ENCODE peak calls at places on chromosome 7, in seven cellular contexts. E, J, R, N, P, Q and F are unnamed samples. For H3K4me1, the result is how much of the 10 kb centered on the place peaks cover.

GRCh38 chr7:148485618-148486017 is 104.9 kb upstream of the C7orf33 start:
- DNase-seq in E (no peak), J (no peak), R (no peak), N (no peak), P (no peak), Q (no peak), F (no peak)

GRCh38 chr7:41438919-41439882 is 263.7 kb downstream of the INHBA start:
- DNase-seq in E (no peak), J (no peak), R (no peak), N (no peak), P (no peak), Q (no peak), F (no peak)

GRCh38 chr7:77467453-77467852 is 51.3 kb upstream of the GSAP start:
- DNase-seq in E (peak), J (no peak), R (no peak), N (peak), P (peak), Q (no peak), F (peak)

GRCh38 chr7:111408726-111409125 is 153.6 kb downstream of the IMMP2L start:
- DNase-seq in E (no peak), J (no peak), R (no peak), N (no peak), P (no peak), Q (no peak), F (no peak)

GRCh38 chr7:7553386-7553785 is 13.3 kb upstream of the MIOS start:
- DNase-seq in E (no peak), J (no peak), R (no peak), N (no peak), P (no peak), Q (no peak), F (no peak)

GRCh38 chr7:80439894-80440811 is 71.7 kb downstream of the GNAT3 start:
- DNase-seq in E (no peak), J (no peak), R (peak), N (no peak), P (peak), Q (no peak), F (no peak)

GRCh38 chr7:23044581-23044980 is 30.7 kb upstream of the HYCC1 start:
- DNase-seq in E (no peak), J (no peak), R (no peak), N (no peak), P (no peak), Q (no peak), F (no peak)

GRCh38 chr7:18978108-18978495 is 139.3 kb downstream of the TWIST1 start:
- DNase-seq in E (no peak), J (no peak), R (peak), N (no peak), P (no peak), Q (peak), F (no peak)

GRCh38 chr7:28681693-28682092 is 269.4 kb downstream of the CREB5 start:
- DNase-seq in E (no peak), J (no peak), R (no peak), N (no peak), P (no peak), Q (no peak), F (no peak)

GRCh38 chr7:95027181-95027872 is 119.9 kb downstream of the PPP1R9A start:
- DNase-seq in E (peak), J (no peak), R (no peak), N (no peak), P (no peak), Q (no peak), F (no peak)

GRCh38 chr7:131546583-131547111 is 9.8 kb downstream of the PODXL start:
- DNase-seq in E (no peak), J (no peak), R (no peak), N (no peak), P (no peak), Q (no peak), F (no peak)

GRCh38 chr7:102018876-102019275 is 201.4 kb downstream of the CUX1 start:
- DNase-seq in E (no peak), J (no peak), R (no peak), N (no peak), P (no peak), Q (no peak), F (no peak)

GRCh38 chr7:107922891-107923290 is 31.9 kb downstream of the DLD start:
- DNase-seq in E (no peak), J (no peak), R (peak), N (no peak), P (no peak), Q (no peak), F (no peak)

GRCh38 chr7:17971392-17971791 is 31.1 kb upstream of the SNX13 start:
- DNase-seq in E (no peak), J (no peak), R (peak), N (no peak), P (no peak), Q (no peak), F (no peak)

GRCh38 chr7:100865372-100865911 is 1.7 kb upstream of the TRIP6 start:
- DNase-seq in E (no peak), J (peak), R (peak), N (no peak), P (no peak), Q (peak), F (no peak)

GRCh38 chr7:100867796-100868485 is 754 bp downstream of the TRIP6 start:
- DNase-seq in E (no peak), J (no peak), R (no peak), N (no peak), P (no peak), Q (no peak), F (no peak)

GRCh38 chr7:100865971-100866720 is 1.0 kb upstream of the TRIP6 start:
- DNase-seq in E (peak), J (peak), R (no peak), N (peak), P (peak), Q (peak), F (peak)

GRCh38 chr7:100867040-100867795 is at the start of gene TRIP6:
- DNase-seq in E (peak), J (peak), R (peak), N (peak), P (peak), Q (peak), F (peak)

GRCh38 chr7:100866721-100867039 is 507 bp upstream of the TRIP6 start:
- DNase-seq in E (no peak), J (no peak), R (no peak), N (no peak), P (no peak), Q (no peak), F (no peak)
- H3K4me3 ChIP-seq in E (peak), J (peak), R (peak), N (no peak), P (peak), Q (peak), F (peak)

GRCh38 chr7:129796186-129796775 is 156.5 kb downstream of the UBE2H start:
- DNase-seq in E (no peak), J (no peak), R (no peak), N (no peak), P (no peak), Q (no peak), F (no peak)
- H3K4me1 ChIP-seq in E (under half), J (under half), R (under half), N (under half), P (under half), Q (under half), F (under half)

DNA sequence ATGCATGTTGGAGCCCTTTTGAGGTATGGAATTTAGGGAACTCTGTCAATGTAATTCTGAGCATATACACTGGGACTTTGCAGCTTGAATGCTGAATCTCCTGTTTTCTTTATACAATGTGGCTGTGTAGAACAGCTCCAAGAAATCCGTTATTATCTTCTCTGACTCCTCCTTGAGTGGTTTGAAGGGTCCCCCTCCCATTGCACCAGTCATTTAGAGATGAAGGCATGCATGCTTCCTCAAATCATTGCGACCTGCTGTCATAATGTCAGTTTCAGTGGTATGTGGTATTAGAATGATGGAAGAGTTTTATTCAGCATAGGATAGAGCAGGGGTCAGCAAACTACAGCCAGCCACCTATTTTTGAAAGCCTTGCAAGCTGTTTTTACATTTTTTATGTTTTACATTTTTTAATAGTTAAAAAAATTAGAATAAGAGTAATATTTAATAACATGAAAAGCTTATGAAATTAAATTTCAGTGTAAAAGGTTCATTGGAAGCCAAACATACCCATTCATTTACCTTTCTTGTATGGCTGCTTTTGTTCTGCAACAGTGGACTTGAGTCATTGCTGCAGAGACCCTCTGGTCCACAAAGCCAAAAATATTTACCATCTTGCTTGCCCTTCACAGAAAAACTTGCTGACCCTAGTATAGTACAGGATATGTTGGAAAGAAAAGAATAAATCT is 8.1 kb downstream of the STK17A start:
- DNase-seq in E (no peak), J (no peak), R (no peak), N (no peak), P (no peak), Q (no peak), F (no peak)
- TF ChIP-seq POLR2A in E (no peak), J (no peak), R (no peak), N (no peak), P (no peak), Q (no peak), F (no peak)

GRCh38 chr7:158587425-158588084 is at the start of gene PTPRN2:
- DNase-seq in E (peak), J (peak), R (peak), N (peak), P (peak), Q (no peak), F (peak)
- H3K4me3 ChIP-seq in E (peak), J (peak), R (peak), N (no peak), P (peak), Q (no peak), F (no peak)

DNA sequence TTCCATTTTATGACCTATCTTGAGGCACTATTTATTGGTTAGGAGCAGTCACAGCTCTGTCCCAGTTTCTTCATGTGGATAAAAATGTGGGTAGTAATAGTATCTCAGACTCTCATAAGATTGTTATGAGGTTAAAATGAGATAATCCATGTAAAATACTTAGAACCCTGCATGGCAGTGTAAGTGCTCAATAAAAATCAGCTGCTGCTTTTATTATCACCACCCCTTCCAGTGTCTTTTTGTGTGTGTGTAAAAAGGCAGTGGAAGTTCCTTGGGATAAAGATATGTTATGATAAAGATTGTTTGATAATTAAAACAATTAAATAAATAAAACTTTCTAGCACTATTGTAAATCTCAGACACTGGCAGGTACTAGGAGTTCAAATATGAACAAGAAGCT is 15.5 kb downstream of the TES start:
- DNase-seq in E (no peak), J (no peak), R (no peak), N (no peak), P (no peak), Q (no peak), F (no peak)
- H3K4me1 ChIP-seq in E (under half), J (under half), R (under half), N (half or more), P (under half), Q (under half), F (under half)

DNA sequence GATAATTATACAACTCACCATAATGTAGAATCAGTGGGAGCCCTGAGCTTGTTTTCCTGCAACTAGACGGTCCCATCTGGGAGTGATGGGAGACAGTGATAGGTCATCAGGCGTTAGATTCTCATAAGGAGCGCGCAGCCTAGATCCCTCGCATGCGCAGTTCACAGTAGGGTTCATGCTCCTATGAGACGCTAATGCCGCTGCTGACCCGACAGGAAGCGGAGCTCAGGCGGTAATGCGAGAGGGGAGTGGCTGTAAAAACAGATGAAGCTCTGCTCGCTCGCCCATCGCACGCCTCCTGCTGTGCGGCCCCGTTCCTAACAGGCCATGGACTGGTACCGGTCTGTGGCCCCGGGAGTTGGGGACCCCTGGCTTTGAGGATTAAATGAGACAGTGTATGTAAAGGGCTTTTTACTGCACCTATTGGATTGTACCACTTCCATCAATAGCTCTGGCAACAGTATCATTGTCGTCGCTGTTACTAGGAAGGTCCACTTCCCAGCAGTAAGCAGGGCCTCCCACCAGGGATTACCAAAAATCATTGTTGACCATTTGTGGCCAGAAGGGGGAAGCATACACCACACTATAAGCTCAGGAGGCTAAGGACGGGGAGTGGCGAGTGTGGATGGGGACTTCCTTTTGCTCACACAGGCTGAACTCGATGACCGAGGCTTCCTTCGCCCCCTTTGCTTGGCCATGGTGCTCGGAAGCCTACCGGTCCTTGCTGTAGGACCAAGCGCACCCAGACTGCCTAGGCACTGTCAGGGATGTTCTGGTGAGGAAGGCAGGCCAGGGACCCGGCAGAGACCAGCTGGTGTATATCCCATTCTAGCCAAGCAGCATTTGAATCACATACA is 26.4 kb downstream of the AKR1B1 start:
- DNase-seq in E (peak), J (peak), R (peak), N (peak), P (peak), Q (peak), F (peak)
- TF ChIP-seq POLR2A in E (peak), J (peak), R (no peak), N (no peak), P (peak), Q (peak), F (peak)

GRCh38 chr7:26857534-26858228 is 6.7 kb downstream of the SKAP2 start:
- DNase-seq in E (peak), J (no peak), R (peak), N (no peak), P (peak), Q (no peak), F (peak)

GRCh38 chr7:26855421-26855820 is 9.0 kb downstream of the SKAP2 start:
- DNase-seq in E (no peak), J (no peak), R (no peak), N (no peak), P (no peak), Q (no peak), F (no peak)

GRCh38 chr7:26857170-26857533 is 7.2 kb downstream of the SKAP2 start:
- DNase-seq in E (no peak), J (no peak), R (no peak), N (no peak), P (no peak), Q (no peak), F (no peak)

GRCh38 chr7:26854932-26855331 is 9.5 kb downstream of the SKAP2 start:
- DNase-seq in E (no peak), J (no peak), R (no peak), N (no peak), P (no peak), Q (no peak), F (no peak)

GRCh38 chr7:26856481-26856880 is 7.9 kb downstream of the SKAP2 start:
- DNase-seq in E (no peak), J (no peak), R (peak), N (no peak), P (no peak), Q (no peak), F (no peak)
- H3K4me3 ChIP-seq in E (peak), J (no peak), R (no peak), N (no peak), P (no peak), Q (no peak), F (no peak)

GRCh38 chr7:27148776-27149641 is 1.4 kb upstream of the HOXA6 start:
- DNase-seq in E (peak), J (no peak), R (no peak), N (no peak), P (no peak), Q (no peak), F (peak)
- H3K4me1 ChIP-seq in E (under half), J (under half), R (under half), N (under half), P (under half), Q (under half), F (under half)